ENCODE peak calls at places on chromosome 14, in seven cellular contexts. One of them, this sample, is unnamed.
A peak's percentile ranks its signal among the peaks of the same experiment; 100 is the strongest.

GRCh38 chr14:49892301-49892635 is 614 bp upstream of the ARF6 start:
- DNase-seq in thoracic aorta: peak; percentile 35
- DNase-seq in cardiac muscle cell: peak; percentile 93
- DNase-seq in body of pancreas: peak; percentile 65
- DNase-seq in HCT116: no peak
- DNase-seq in bronchial epithelial cell: peak; percentile 57
- DNase-seq in lung: peak; percentile 60
- DNase-seq in this sample: peak; percentile 76

GRCh38 chr14:89422181-89422951 is 5.3 kb upstream of the FOXN3 start:
- DNase-seq in thoracic aorta: no peak
- DNase-seq in cardiac muscle cell: peak; percentile 49
- DNase-seq in body of pancreas: no peak
- DNase-seq in HCT116: no peak
- DNase-seq in bronchial epithelial cell: peak; percentile 46
- DNase-seq in lung: no peak
- DNase-seq in this sample: no peak

GRCh38 chr14:38578278-38578681 is 322.4 kb upstream of the CLEC14A start:
- DNase-seq in thoracic aorta: no peak
- DNase-seq in cardiac muscle cell: peak; percentile 13
- DNase-seq in body of pancreas: no peak
- DNase-seq in HCT116: no peak
- DNase-seq in bronchial epithelial cell: no peak
- DNase-seq in lung: no peak
- DNase-seq in this sample: peak; percentile 1

GRCh38 chr14:69664865-69665526 is 53.6 kb downstream of the SUSD6 start:
- DNase-seq in thoracic aorta: no peak
- DNase-seq in cardiac muscle cell: no peak
- DNase-seq in body of pancreas: no peak
- DNase-seq in HCT116: no peak
- DNase-seq in bronchial epithelial cell: no peak
- DNase-seq in lung: no peak
- DNase-seq in this sample: no peak

GRCh38 chr14:50932159-50932558 is 12.1 kb downstream of the PYGL start:
- DNase-seq in thoracic aorta: no peak
- DNase-seq in cardiac muscle cell: no peak
- DNase-seq in body of pancreas: no peak
- DNase-seq in HCT116: no peak
- DNase-seq in bronchial epithelial cell: no peak
- DNase-seq in lung: no peak
- DNase-seq in this sample: no peak

GRCh38 chr14:53032161-53032803 is 81.4 kb upstream of the FERMT2 start:
- DNase-seq in thoracic aorta: no peak
- DNase-seq in cardiac muscle cell: peak; percentile 87
- DNase-seq in body of pancreas: peak; percentile 25
- DNase-seq in HCT116: peak; percentile 40
- DNase-seq in bronchial epithelial cell: peak; percentile 77
- DNase-seq in lung: peak; percentile 41
- DNase-seq in this sample: peak; percentile 86

GRCh38 chr14:66746316-66747006 is 238.5 kb downstream of the GPHN start:
- DNase-seq in thoracic aorta: no peak
- DNase-seq in cardiac muscle cell: peak; percentile 75
- DNase-seq in body of pancreas: peak; percentile 29
- DNase-seq in HCT116: peak; percentile 57
- DNase-seq in bronchial epithelial cell: peak; percentile 59
- DNase-seq in lung: no peak
- DNase-seq in this sample: peak; percentile 67

GRCh38 chr14:99537399-99537798 is 56.2 kb downstream of the CCNK start:
- DNase-seq in thoracic aorta: no peak
- DNase-seq in cardiac muscle cell: peak; percentile 82
- DNase-seq in body of pancreas: no peak
- DNase-seq in HCT116: no peak
- DNase-seq in bronchial epithelial cell: peak; percentile 61
- DNase-seq in lung: no peak
- DNase-seq in this sample: peak; percentile 63

GRCh38 chr14:72826039-72826438 is 67.9 kb downstream of the DPF3 start:
- DNase-seq in thoracic aorta: no peak
- DNase-seq in cardiac muscle cell: no peak
- DNase-seq in body of pancreas: no peak
- DNase-seq in HCT116: no peak
- DNase-seq in bronchial epithelial cell: no peak
- DNase-seq in lung: no peak
- DNase-seq in this sample: no peak

GRCh38 chr14:49972199-49972671 is 79.4 kb downstream of the ARF6 start:
- DNase-seq in thoracic aorta: no peak
- DNase-seq in cardiac muscle cell: peak; percentile 58
- DNase-seq in body of pancreas: no peak
- DNase-seq in HCT116: no peak
- DNase-seq in bronchial epithelial cell: peak; percentile 84
- DNase-seq in lung: no peak
- DNase-seq in this sample: no peak

DNA sequence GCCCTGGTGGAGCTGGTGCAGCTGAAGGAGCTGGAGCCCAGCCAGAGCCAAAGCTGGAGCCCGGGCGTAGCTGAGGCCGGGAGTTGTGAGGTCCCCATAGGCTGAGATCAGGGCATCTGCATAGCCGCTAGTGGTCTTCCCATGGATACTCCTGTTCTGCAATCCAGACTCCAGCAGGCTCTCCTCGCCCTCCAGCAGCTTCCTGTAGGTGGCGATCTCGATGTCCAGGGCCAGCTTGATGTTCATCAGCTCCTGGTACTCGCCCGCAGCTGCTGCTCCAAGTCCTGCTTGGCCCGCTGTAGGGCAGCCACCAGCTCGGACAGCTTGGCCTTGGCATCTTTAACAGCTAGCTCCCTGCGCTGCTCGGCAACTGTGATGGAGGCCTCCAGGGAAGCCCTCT is 966.1 kb downstream of the FSCB start:
- DNase-seq in thoracic aorta: no peak
- DNase-seq in cardiac muscle cell: no peak
- DNase-seq in body of pancreas: no peak
- DNase-seq in HCT116: no peak
- DNase-seq in bronchial epithelial cell: no peak
- DNase-seq in lung: no peak
- DNase-seq in this sample: no peak
- TF ChIP-seq CTCF in thoracic aorta: no peak
- TF ChIP-seq CTCF in cardiac muscle cell: no peak
- TF ChIP-seq CTCF in body of pancreas: no peak
- TF ChIP-seq CTCF in HCT116: peak; percentile 34
- TF ChIP-seq CTCF in bronchial epithelial cell: no peak
- TF ChIP-seq CTCF in lung: no peak
- TF ChIP-seq CTCF in this sample: no peak

GRCh38 chr14:30588873-30589272 is 29.9 kb downstream of the G2E3 start:
- DNase-seq in thoracic aorta: no peak
- DNase-seq in cardiac muscle cell: no peak
- DNase-seq in body of pancreas: no peak
- DNase-seq in HCT116: no peak
- DNase-seq in bronchial epithelial cell: no peak
- DNase-seq in lung: no peak
- DNase-seq in this sample: no peak
- H3K36me3 ChIP-seq in thoracic aorta: peaks cover 4% of the 10 kb centered on the region
- H3K36me3 ChIP-seq in cardiac muscle cell: peaks cover 15% of the 10 kb centered on the region
- H3K36me3 ChIP-seq in body of pancreas: no peaks in the 10 kb centered on the region
- H3K36me3 ChIP-seq in HCT116: peaks cover 36% of the 10 kb centered on the region
- H3K36me3 ChIP-seq in bronchial epithelial cell: peaks cover 1% of the 10 kb centered on the region
- H3K36me3 ChIP-seq in lung: peaks cover 7% of the 10 kb centered on the region
- H3K36me3 ChIP-seq in this sample: peaks cover 19% of the 10 kb centered on the region

GRCh38 chr14:100828448-100828834 is 2.5 kb downstream of the MEG3 start:
- DNase-seq in thoracic aorta: no peak
- DNase-seq in cardiac muscle cell: no peak
- DNase-seq in body of pancreas: no peak
- DNase-seq in HCT116: no peak
- DNase-seq in bronchial epithelial cell: no peak
- DNase-seq in lung: no peak
- DNase-seq in this sample: no peak
- H3K4me3 ChIP-seq in thoracic aorta: no peak overlapping the region
- H3K4me3 ChIP-seq in cardiac muscle cell: no peak overlapping the region
- H3K4me3 ChIP-seq in body of pancreas: no peak overlapping the region
- H3K4me3 ChIP-seq in HCT116: no peak overlapping the region
- H3K4me3 ChIP-seq in bronchial epithelial cell: no peak overlapping the region
- H3K4me3 ChIP-seq in lung: no peak overlapping the region
- H3K4me3 ChIP-seq in this sample: peak overlapping the region; percentile 82

DNA sequence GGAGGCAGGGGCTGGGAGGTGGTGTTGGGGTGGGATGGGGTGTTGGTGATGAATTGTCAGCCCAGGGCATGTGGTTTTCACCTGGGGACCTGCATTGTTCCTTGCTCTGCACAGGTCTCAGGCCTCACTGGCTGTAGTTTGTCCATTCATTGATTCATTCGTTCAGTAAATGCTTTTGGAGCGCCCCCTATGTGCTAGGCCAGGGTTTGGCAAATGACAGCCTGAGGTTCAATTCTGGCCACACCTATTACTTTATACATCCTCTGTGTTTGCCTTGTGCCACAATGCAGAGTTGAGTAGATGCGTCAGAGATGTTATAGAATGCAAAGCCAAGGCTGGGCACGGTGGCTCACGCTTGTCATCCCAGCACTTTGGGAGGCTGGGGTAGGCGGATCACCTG is 4.7 kb downstream of the ADCK1 start:
- DNase-seq in thoracic aorta: no peak
- DNase-seq in cardiac muscle cell: peak; percentile 29
- DNase-seq in body of pancreas: no peak
- DNase-seq in HCT116: no peak
- DNase-seq in bronchial epithelial cell: peak; percentile 35
- DNase-seq in lung: no peak
- DNase-seq in this sample: no peak
- TF ChIP-seq CTCF in thoracic aorta: no peak
- TF ChIP-seq CTCF in cardiac muscle cell: peak; percentile 45
- TF ChIP-seq CTCF in body of pancreas: no peak
- TF ChIP-seq CTCF in HCT116: peak; percentile 77
- TF ChIP-seq CTCF in bronchial epithelial cell: peak; percentile 42
- TF ChIP-seq CTCF in lung: no peak
- TF ChIP-seq CTCF in this sample: peak; percentile 39

This sample was measured in brain microvascular endothelial cell.